ENCODE peak calls at places on chromosomes 13 and 19, in four cellular contexts. One of them, this sample, is unnamed.

GRCh38 chr19:2528543-2529173 is 52.7 kb downstream of the GADD45B start:
- DNase-seq in IMR-90: no peak
- DNase-seq in H1: no peak
- DNase-seq in H9: peak
- DNase-seq in this sample: no peak

GRCh38 chr13:39676315-39676876 is 20.9 kb downstream of the COG6 start:
- DNase-seq in IMR-90: peak
- DNase-seq in H1: no peak
- DNase-seq in H9: no peak
- DNase-seq in this sample: peak

GRCh38 chr13:23618341-23618740 is 48.1 kb downstream of the TNFRSF19 start:
- DNase-seq in IMR-90: peak
- DNase-seq in H1: no peak
- DNase-seq in H9: no peak
- DNase-seq in this sample: peak

GRCh38 chr13:106473174-106473573 is 62.3 kb downstream of the EFNB2 start:
- DNase-seq in IMR-90: no peak
- DNase-seq in H1: no peak
- DNase-seq in H9: no peak
- DNase-seq in this sample: peak

GRCh38 chr13:50740052-50740741 is 103.3 kb downstream of the DLEU7 start:
- DNase-seq in IMR-90: no peak
- DNase-seq in H1: no peak
- DNase-seq in H9: no peak
- DNase-seq in this sample: no peak

GRCh38 chr19:3723883-3724282 is 15.7 kb downstream of the TJP3 start:
- DNase-seq in IMR-90: no peak
- DNase-seq in H1: no peak
- DNase-seq in H9: no peak
- DNase-seq in this sample: no peak

GRCh38 chr19:14027856-14028450 is at the start of gene RLN3:
- DNase-seq in IMR-90: no peak
- DNase-seq in H1: no peak
- DNase-seq in H9: no peak
- DNase-seq in this sample: no peak

GRCh38 chr13:21675095-21676007 is 4.5 kb downstream of the FGF9 start:
- DNase-seq in IMR-90: no peak
- DNase-seq in H1: no peak
- DNase-seq in H9: peak
- DNase-seq in this sample: peak

GRCh38 chr19:30344446-30345425 is 27.4 kb upstream of the ZNF536 start:
- DNase-seq in IMR-90: no peak
- DNase-seq in H1: no peak
- DNase-seq in H9: no peak
- DNase-seq in this sample: no peak

GRCh38 chr19:11496391-11497163 is 9.1 kb downstream of the ZNF653 start:
- DNase-seq in IMR-90: peak
- DNase-seq in H1: peak
- DNase-seq in H9: peak
- DNase-seq in this sample: peak

GRCh38 chr19:6412111-6412999 is 12.3 kb downstream of the KHSRP start:
- DNase-seq in IMR-90: no peak
- DNase-seq in H1: peak
- DNase-seq in H9: peak
- DNase-seq in this sample: peak

GRCh38 chr13:95485045-95485517 is 67.4 kb upstream of the CLDN10 start:
- DNase-seq in IMR-90: peak
- DNase-seq in H1: no peak
- DNase-seq in H9: no peak
- DNase-seq in this sample: peak

GRCh38 chr13:27709779-27710178 is 82.5 kb upstream of the GSX1 start:
- DNase-seq in IMR-90: no peak
- DNase-seq in H1: no peak
- DNase-seq in H9: no peak
- DNase-seq in this sample: no peak

GRCh38 chr13:63190742-63191141 is 1775.1 kb upstream of the PCDH20 start:
- DNase-seq in IMR-90: peak
- DNase-seq in H1: no peak
- DNase-seq in H9: no peak
- DNase-seq in this sample: peak

GRCh38 chr19:11067356-11068113 is 21.7 kb upstream of the LDLR start:
- DNase-seq in IMR-90: peak
- DNase-seq in H1: no peak
- DNase-seq in H9: no peak
- DNase-seq in this sample: no peak

GRCh38 chr19:46515879-46516350 is 20.2 kb upstream of the PNMA8B start:
- DNase-seq in IMR-90: peak
- DNase-seq in H1: no peak
- DNase-seq in H9: peak
- DNase-seq in this sample: peak

GRCh38 chr13:44629465-44630183 is 53.5 kb upstream of the TSC22D1 start:
- DNase-seq in IMR-90: peak
- DNase-seq in H1: no peak
- DNase-seq in H9: no peak
- DNase-seq in this sample: no peak

GRCh38 chr19:54959840-54960239 is 6.3 kb upstream of the NLRP2 start:
- DNase-seq in IMR-90: no peak
- DNase-seq in H1: no peak
- DNase-seq in H9: no peak
- DNase-seq in this sample: no peak

GRCh38 chr19:33472696-33473624 is 48.6 kb downstream of the PEPD start:
- DNase-seq in IMR-90: peak
- DNase-seq in H1: no peak
- DNase-seq in H9: no peak
- DNase-seq in this sample: peak

GRCh38 chr19:41296323-41296935 is 13.5 kb upstream of the CCDC97 start:
- DNase-seq in IMR-90: no peak
- DNase-seq in H1: no peak
- DNase-seq in H9: no peak
- DNase-seq in this sample: no peak

GRCh38 chr19:2544576-2545415 is 68.9 kb downstream of the GADD45B start:
- DNase-seq in IMR-90: no peak
- DNase-seq in H1: no peak
- DNase-seq in H9: no peak
- DNase-seq in this sample: no peak

GRCh38 chr13:26457212-26457611 is 100.3 kb upstream of the WASF3 start:
- DNase-seq in IMR-90: no peak
- DNase-seq in H1: no peak
- DNase-seq in H9: no peak
- DNase-seq in this sample: no peak

GRCh38 chr13:69571606-69572323 is 535.9 kb upstream of the ATXN8OS start:
- DNase-seq in IMR-90: no peak
- DNase-seq in H1: no peak
- DNase-seq in H9: no peak
- DNase-seq in this sample: no peak

GRCh38 chr19:6851359-6851758 is 36.0 kb upstream of the ADGRE1 start:
- DNase-seq in IMR-90: no peak
- DNase-seq in H1: no peak
- DNase-seq in H9: no peak
- DNase-seq in this sample: no peak

GRCh38 chr19:50669319-50670101 is 20.3 kb downstream of the C19orf81 start:
- DNase-seq in IMR-90: peak
- DNase-seq in H1: no peak
- DNase-seq in H9: no peak
- DNase-seq in this sample: no peak

GRCh38 chr19:7871530-7872305 is 2.5 kb downstream of the PRR36 start:
- DNase-seq in IMR-90: peak
- DNase-seq in H1: peak
- DNase-seq in H9: peak
- DNase-seq in this sample: peak

GRCh38 chr19:53332484-53332883 is 1.1 kb upstream of the ZNF845 start:
- DNase-seq in IMR-90: no peak
- DNase-seq in H1: no peak
- DNase-seq in H9: no peak
- DNase-seq in this sample: no peak

GRCh38 chr19:38786572-38787265 is 2.3 kb upstream of the LGALS7B start:
- DNase-seq in IMR-90: no peak
- DNase-seq in H1: no peak
- DNase-seq in H9: no peak
- DNase-seq in this sample: no peak

GRCh38 chr19:35714601-35715354 is 3.0 kb upstream of the KMT2B start:
- DNase-seq in IMR-90: no peak
- DNase-seq in H1: no peak
- DNase-seq in H9: peak
- DNase-seq in this sample: peak

GRCh38 chr19:35716735-35716984 is 1.1 kb upstream of the KMT2B start:
- DNase-seq in IMR-90: no peak
- DNase-seq in H1: no peak
- DNase-seq in H9: no peak
- DNase-seq in this sample: no peak

GRCh38 chr19:35713904-35714440 is 3.8 kb upstream of the KMT2B start:
- DNase-seq in IMR-90: no peak
- DNase-seq in H1: no peak
- DNase-seq in H9: no peak
- DNase-seq in this sample: no peak

GRCh38 chr19:35715981-35716734 is 1.6 kb upstream of the KMT2B start:
- DNase-seq in IMR-90: peak
- DNase-seq in H1: no peak
- DNase-seq in H9: no peak
- DNase-seq in this sample: no peak

DNA sequence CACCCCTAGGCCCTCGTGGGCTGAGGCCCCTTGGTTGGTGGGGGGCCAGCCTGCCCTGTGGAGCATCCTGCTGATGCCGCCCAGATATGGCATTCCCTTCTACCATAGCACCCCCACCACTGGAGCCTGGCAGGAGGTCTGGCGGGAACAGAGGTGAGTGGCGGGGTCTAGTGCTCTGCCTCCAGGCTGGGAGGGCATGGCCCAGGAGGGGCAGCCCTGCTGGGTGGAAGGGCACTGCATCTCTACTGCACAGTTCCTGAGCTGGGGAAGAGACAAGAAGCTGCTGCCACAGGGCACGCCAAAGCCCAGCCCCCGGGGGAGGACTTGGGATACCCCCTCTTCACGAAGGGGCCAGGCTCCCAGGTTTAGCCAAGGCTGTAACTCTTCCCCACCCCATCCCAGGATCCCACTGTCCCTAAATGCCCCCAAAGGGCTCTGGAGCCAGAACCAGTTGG is 2.4 kb upstream of the KMT2B start:
- DNase-seq in IMR-90: no peak
- DNase-seq in H1: no peak
- DNase-seq in H9: no peak
- DNase-seq in this sample: no peak
- H2BK120ac ChIP-seq in IMR-90: no peak
- H2BK120ac ChIP-seq in H1: no peak
- H2BK120ac ChIP-seq in H9: no peak
- H2BK120ac ChIP-seq in this sample: no peak

DNA sequence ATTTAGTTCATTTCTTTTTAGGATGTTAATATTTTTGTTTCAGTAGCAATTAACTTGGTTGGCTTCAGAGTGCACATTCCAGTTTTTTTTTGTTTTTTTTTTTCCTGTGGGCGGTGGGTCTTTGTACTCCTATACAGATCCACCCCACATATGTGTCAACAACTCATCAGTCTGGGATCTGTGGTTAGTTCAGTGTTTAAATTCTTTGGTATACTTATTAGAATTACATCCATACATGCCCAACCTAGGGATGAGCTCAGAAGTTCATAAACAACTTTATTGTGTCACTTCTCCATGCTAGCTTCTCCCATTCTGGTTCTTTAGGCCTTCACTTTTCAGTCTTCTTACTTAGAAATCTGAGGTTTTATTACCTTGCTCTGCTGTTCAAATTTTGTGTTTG is 50.9 kb downstream of the PCCA start:
- DNase-seq in IMR-90: peak
- DNase-seq in H1: no peak
- DNase-seq in H9: no peak
- DNase-seq in this sample: no peak
- H3K56ac ChIP-seq in IMR-90: peak
- H3K56ac ChIP-seq in H1: no peak
- H3K56ac ChIP-seq in H9: no peak
- H3K56ac ChIP-seq in this sample: no peak

GRCh38 chr19:35905178-35905727 is 2.8 kb downstream of the TYROBP start:
- DNase-seq in IMR-90: peak
- DNase-seq in H1: no peak
- DNase-seq in H9: no peak
- DNase-seq in this sample: no peak
- H3K27ac ChIP-seq in IMR-90: peak
- H3K27ac ChIP-seq in H1: no peak
- H3K27ac ChIP-seq in H9: no peak
- H3K27ac ChIP-seq in this sample: no peak

GRCh38 chr19:48874309-48875135 is 2.3 kb downstream of the PPP1R15A start:
- DNase-seq in IMR-90: peak
- DNase-seq in H1: no peak
- DNase-seq in H9: no peak
- DNase-seq in this sample: no peak
- H2BK120ac ChIP-seq in IMR-90: peak
- H2BK120ac ChIP-seq in H1: no peak
- H2BK120ac ChIP-seq in H9: no peak
- H2BK120ac ChIP-seq in this sample: no peak

DNA sequence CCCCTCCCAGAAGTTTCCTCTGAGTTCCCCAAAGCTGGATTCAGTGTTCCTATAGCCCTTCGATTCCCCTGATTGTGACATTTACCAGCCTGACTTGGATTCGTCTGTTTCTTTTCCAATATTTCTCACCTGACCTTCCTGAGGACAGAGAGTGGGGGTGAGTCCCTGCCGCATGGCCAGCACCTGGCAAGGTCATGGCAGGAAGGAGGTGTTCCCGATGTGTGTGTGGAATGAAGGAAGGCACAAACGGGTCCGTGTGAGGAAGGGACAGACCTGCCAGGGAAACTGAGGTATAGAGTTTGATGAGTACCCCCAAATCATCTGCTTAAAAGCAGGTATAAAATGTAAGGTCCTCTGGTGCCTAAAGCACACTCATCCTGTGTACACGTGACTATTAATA is 3.3 kb downstream of the COL4A1 start:
- DNase-seq in IMR-90: no peak
- DNase-seq in H1: no peak
- DNase-seq in H9: no peak
- DNase-seq in this sample: no peak
- H3K56ac ChIP-seq in IMR-90: no peak
- H3K56ac ChIP-seq in H1: no peak
- H3K56ac ChIP-seq in H9: no peak
- H3K56ac ChIP-seq in this sample: no peak

This sample was measured in mesendoderm.